ENCODE peak calls at places on chromosomes 4 and X, in five cellular contexts. N, S, P, J and H are unnamed samples.

GRCh38 chr4:8355306-8355705 is 85.2 kb downstream of the ACOX3 start:
- DNase-seq in N (no peak), S (no peak), P (no peak), J (peak; percentile 15), H (no peak)

GRCh38 chr4:155809835-155810234 is 51.0 kb downstream of the GUCY1B1 start:
- DNase-seq in N (no peak), S (peak; percentile 88), P (no peak), J (peak; percentile 67), H (peak; percentile 67)

GRCh38 chrX:50677789-50678188 is 136.2 kb downstream of the SHROOM4 start:
- DNase-seq in N (no peak), S (no peak), P (no peak), J (no peak), H (no peak)

GRCh38 chr4:90799895-90800294 is 672.7 kb downstream of the CCSER1 start:
- DNase-seq in N (no peak), S (no peak), P (no peak), J (no peak), H (no peak)

GRCh38 chr4:48337726-48338125 is 3.6 kb upstream of the SLAIN2 start:
- DNase-seq in N (no peak), S (no peak), P (no peak), J (no peak), H (no peak)

GRCh38 chrX:4240541-4241194 is 527.2 kb upstream of the PRKX start:
- DNase-seq in N (no peak), S (no peak), P (no peak), J (no peak), H (no peak)

GRCh38 chr4:26736621-26737020 is 124.0 kb upstream of the STIM2 start:
- DNase-seq in N (no peak), S (no peak), P (no peak), J (no peak), H (no peak)

GRCh38 chr4:2417765-2418651 is at the start of gene ZFYVE28:
- DNase-seq in N (peak; percentile 76), S (peak; percentile 34), P (no peak), J (no peak), H (no peak)

GRCh38 chr4:3270141-3270611 is 21.2 kb downstream of the MSANTD1 start:
- DNase-seq in N (no peak), S (no peak), P (no peak), J (no peak), H (no peak)

GRCh38 chrX:139784788-139785187 is 76.8 kb upstream of the MCF2 start:
- DNase-seq in N (no peak), S (no peak), P (no peak), J (no peak), H (no peak)

GRCh38 chr4:5802565-5802964 is 90.3 kb downstream of the CRMP1 start:
- DNase-seq in N (no peak), S (no peak), P (no peak), J (no peak), H (no peak)

GRCh38 chr4:73707918-73708577 is 32.3 kb upstream of the CXCL8 start:
- DNase-seq in N (peak; percentile 60), S (peak; percentile 81), P (no peak), J (peak; percentile 94), H (peak; percentile 86)

GRCh38 chr4:7880681-7881080 is 59.0 kb downstream of the AFAP1 start:
- DNase-seq in N (no peak), S (no peak), P (no peak), J (no peak), H (no peak)

GRCh38 chr4:102678107-102678506 is 82.7 kb downstream of the MANBA start:
- DNase-seq in N (no peak), S (no peak), P (no peak), J (no peak), H (no peak)

GRCh38 chr4:184472540-184473264 is 1.6 kb downstream of the IRF2 start:
- DNase-seq in N (peak; percentile 94), S (peak; percentile 62), P (peak; percentile 62), J (peak; percentile 30), H (no peak)

GRCh38 chr4:2305766-2306501 is 44.0 kb upstream of the MXD4 start:
- DNase-seq in N (no peak), S (no peak), P (peak; percentile 12), J (no peak), H (no peak)

GRCh38 chr4:15021301-15021700 is 19.0 kb downstream of the CPEB2 start:
- DNase-seq in N (no peak), S (no peak), P (no peak), J (no peak), H (no peak)

GRCh38 chrX:110741213-110741796 is 54.3 kb downstream of the CHRDL1 start:
- DNase-seq in N (no peak), S (peak; percentile 62), P (no peak), J (peak; percentile 7), H (peak; percentile 32)

GRCh38 chrX:119606508-119607389 is 525 bp upstream of the NKRF start:
- DNase-seq in N (no peak), S (peak; percentile 30), P (no peak), J (no peak), H (peak; percentile 62)

GRCh38 chrX:40156472-40157227 is 58.9 kb upstream of the BCOR start:
- DNase-seq in N (no peak), S (no peak), P (no peak), J (no peak), H (no peak)

GRCh38 chr4:4402966-4403365 is 16.1 kb downstream of the NSG1 start:
- DNase-seq in N (no peak), S (peak; percentile 26), P (no peak), J (no peak), H (no peak)

GRCh38 chr4:80788798-80789197 is 241.7 kb upstream of the BMP3 start:
- DNase-seq in N (no peak), S (no peak), P (no peak), J (no peak), H (no peak)

GRCh38 chr4:114311745-114312144 is 286.9 kb upstream of the UGT8 start:
- DNase-seq in N (no peak), S (no peak), P (no peak), J (no peak), H (no peak)

GRCh38 chrX:155334486-155335316 is at the start of gene CLIC2:
- DNase-seq in N (no peak), S (peak; percentile 65), P (peak; percentile 17), J (peak; percentile 12), H (peak; percentile 16)

GRCh38 chr4:158020734-158021346 is 152.0 kb downstream of the GASK1B start:
- DNase-seq in N (no peak), S (peak; percentile 80), P (no peak), J (peak; percentile 73), H (no peak)

GRCh38 chrX:10089378-10089795 is 67.4 kb upstream of the CLCN4 start:
- DNase-seq in N (no peak), S (no peak), P (no peak), J (no peak), H (no peak)

GRCh38 chrX:69137371-69137881 is 27.8 kb downstream of the PJA1 start:
- DNase-seq in N (no peak), S (peak; percentile 86), P (no peak), J (peak; percentile 21), H (peak; percentile 55)

GRCh38 chrX:15619053-15619772 is 18.5 kb upstream of the ACE2 start:
- DNase-seq in N (no peak), S (peak; percentile 0), P (no peak), J (no peak), H (no peak)

GRCh38 chr4:182809417-182810102 is 107.6 kb downstream of the DCTD start:
- DNase-seq in N (no peak), S (peak; percentile 6), P (no peak), J (peak; percentile 6), H (no peak)

GRCh38 chr4:7244343-7244680 is 52.0 kb downstream of the SORCS2 start:
- DNase-seq in N (no peak), S (no peak), P (no peak), J (no peak), H (no peak)

GRCh38 chrX:102599950-102600579 is 750 bp downstream of the ARMCX5 start:
- DNase-seq in N (no peak), S (peak; percentile 32), P (no peak), J (peak; percentile 11), H (no peak)
- H3K4me3 ChIP-seq in N (peak overlapping the region; percentile 61), S (peak overlapping the region; percentile 83), P (peak overlapping the region; percentile 48), J (peak overlapping the region; percentile 80), H (peak overlapping the region; percentile 65)

GRCh38 chrX:71908387-71908786 is 2.3 kb upstream of the NHSL2 start:
- DNase-seq in N (no peak), S (no peak), P (no peak), J (no peak), H (no peak)

GRCh38 chrX:71911731-71912050 is 1.0 kb downstream of the NHSL2 start:
- DNase-seq in N (no peak), S (no peak), P (no peak), J (no peak), H (no peak)

GRCh38 chrX:71911023-71911730 is 532 bp downstream of the NHSL2 start:
- DNase-seq in N (no peak), S (no peak), P (no peak), J (no peak), H (no peak)

GRCh38 chrX:71910526-71911022 is at the start of gene NHSL2:
- DNase-seq in N (no peak), S (peak; percentile 2), P (no peak), J (no peak), H (no peak)

GRCh38 chrX:71909956-71910355 is 689 bp upstream of the NHSL2 start:
- DNase-seq in N (no peak), S (peak; percentile 4), P (no peak), J (no peak), H (no peak)
- TF ChIP-seq CTCF in N (peak; percentile 13), S (peak; percentile 46), P (no peak), J (peak; percentile 66), H (peak; percentile 56)

GRCh38 chr4:1047106-1047975 is 35.9 kb downstream of the FGFRL1 start:
- DNase-seq in N (peak; percentile 62), S (no peak), P (no peak), J (no peak), H (no peak)
- H3K4me3 ChIP-seq in N (peak overlapping the region; percentile 16), S (peak overlapping the region; percentile 34), P (no peak overlapping the region), J (no peak overlapping the region), H (no peak overlapping the region)

GRCh38 chr4:16199132-16199531 is 27.1 kb downstream of the TAPT1 start:
- DNase-seq in N (no peak), S (peak; percentile 39), P (no peak), J (no peak), H (no peak)
- TF ChIP-seq CTCF in N (peak; percentile 40), S (peak; percentile 54), P (no peak), J (peak; percentile 37), H (peak; percentile 34)